ENCODE peak calls at places on chromosome 17, in five cellular contexts. One of them, this sample, is unnamed.

GRCh38 chr17:74773871-74774286 is 2.3 kb downstream of the NAT9 start:
- DNase-seq in HCT116: no peak
- DNase-seq in GM12878: no peak
- DNase-seq in SK-N-SH: no peak
- DNase-seq in HepG2: peak; percentile 92
- DNase-seq in this sample: no peak

GRCh38 chr17:67156269-67157199 is 88.5 kb downstream of the HELZ start:
- DNase-seq in HCT116: no peak
- DNase-seq in GM12878: no peak
- DNase-seq in SK-N-SH: no peak
- DNase-seq in HepG2: no peak
- DNase-seq in this sample: no peak

GRCh38 chr17:82228278-82228841 is 482 bp upstream of the SLC16A3 start:
- DNase-seq in HCT116: no peak
- DNase-seq in GM12878: no peak
- DNase-seq in SK-N-SH: no peak
- DNase-seq in HepG2: no peak
- DNase-seq in this sample: no peak

GRCh38 chr17:75317671-75318070 is 28.4 kb upstream of the SLC25A19 start:
- DNase-seq in HCT116: no peak
- DNase-seq in GM12878: no peak
- DNase-seq in SK-N-SH: no peak
- DNase-seq in HepG2: no peak
- DNase-seq in this sample: no peak

GRCh38 chr17:38873646-38874380 is 4.0 kb downstream of the LASP1 start:
- DNase-seq in HCT116: no peak
- DNase-seq in GM12878: no peak
- DNase-seq in SK-N-SH: no peak
- DNase-seq in HepG2: no peak
- DNase-seq in this sample: peak; percentile 42

GRCh38 chr17:44543213-44543904 is 13.9 kb upstream of the FZD2 start:
- DNase-seq in HCT116: no peak
- DNase-seq in GM12878: no peak
- DNase-seq in SK-N-SH: no peak
- DNase-seq in HepG2: peak; percentile 64
- DNase-seq in this sample: peak; percentile 62

GRCh38 chr17:10018461-10018891 is 113.4 kb upstream of the RCVRN start:
- DNase-seq in HCT116: no peak
- DNase-seq in GM12878: peak; percentile 56
- DNase-seq in SK-N-SH: no peak
- DNase-seq in HepG2: no peak
- DNase-seq in this sample: no peak

GRCh38 chr17:38572665-38573365 is 32.9 kb downstream of the SRCIN1 start:
- DNase-seq in HCT116: no peak
- DNase-seq in GM12878: no peak
- DNase-seq in SK-N-SH: peak; percentile 90
- DNase-seq in HepG2: no peak
- DNase-seq in this sample: peak; percentile 80

GRCh38 chr17:78130439-78131101 is at the start of gene TMC8:
- DNase-seq in HCT116: no peak
- DNase-seq in GM12878: no peak
- DNase-seq in SK-N-SH: peak; percentile 56
- DNase-seq in HepG2: peak; percentile 59
- DNase-seq in this sample: no peak

GRCh38 chr17:72719206-72719581 is 373.3 kb downstream of the SLC39A11 start:
- DNase-seq in HCT116: no peak
- DNase-seq in GM12878: no peak
- DNase-seq in SK-N-SH: no peak
- DNase-seq in HepG2: no peak
- DNase-seq in this sample: no peak

GRCh38 chr17:36534117-36534880 is at the start of gene MYO19:
- DNase-seq in HCT116: peak; percentile 67
- DNase-seq in GM12878: peak; percentile 24
- DNase-seq in SK-N-SH: peak; percentile 81
- DNase-seq in HepG2: peak; percentile 62
- DNase-seq in this sample: peak; percentile 90

GRCh38 chr17:43928606-43929005 is 13.7 kb downstream of the PPY start:
- DNase-seq in HCT116: no peak
- DNase-seq in GM12878: no peak
- DNase-seq in SK-N-SH: no peak
- DNase-seq in HepG2: no peak
- DNase-seq in this sample: no peak

GRCh38 chr17:74024871-74025531 is 178.5 kb upstream of the RPL38 start:
- DNase-seq in HCT116: no peak
- DNase-seq in GM12878: no peak
- DNase-seq in SK-N-SH: no peak
- DNase-seq in HepG2: peak; percentile 23
- DNase-seq in this sample: no peak

GRCh38 chr17:15377608-15378007 is 36.2 kb upstream of the TEKT3 start:
- DNase-seq in HCT116: peak; percentile 10
- DNase-seq in GM12878: no peak
- DNase-seq in SK-N-SH: no peak
- DNase-seq in HepG2: peak; percentile 89
- DNase-seq in this sample: peak; percentile 67

GRCh38 chr17:69300222-69300621 is 26.7 kb downstream of the ABCA5 start:
- DNase-seq in HCT116: no peak
- DNase-seq in GM12878: no peak
- DNase-seq in SK-N-SH: no peak
- DNase-seq in HepG2: no peak
- DNase-seq in this sample: no peak

GRCh38 chr17:40645291-40645690 is 2.3 kb downstream of the SMARCE1 start:
- DNase-seq in HCT116: no peak
- DNase-seq in GM12878: no peak
- DNase-seq in SK-N-SH: no peak
- DNase-seq in HepG2: no peak
- DNase-seq in this sample: no peak

GRCh38 chr17:51528116-51528515 is 267.8 kb downstream of the UTP18 start:
- DNase-seq in HCT116: no peak
- DNase-seq in GM12878: no peak
- DNase-seq in SK-N-SH: no peak
- DNase-seq in HepG2: no peak
- DNase-seq in this sample: no peak

GRCh38 chr17:55454906-55455474 is 33.4 kb upstream of the MMD start:
- DNase-seq in HCT116: no peak
- DNase-seq in GM12878: no peak
- DNase-seq in SK-N-SH: no peak
- DNase-seq in HepG2: peak; percentile 98
- DNase-seq in this sample: no peak

GRCh38 chr17:33220031-33220430 is 73.1 kb downstream of the ASIC2 start:
- DNase-seq in HCT116: no peak
- DNase-seq in GM12878: no peak
- DNase-seq in SK-N-SH: no peak
- DNase-seq in HepG2: no peak
- DNase-seq in this sample: no peak

GRCh38 chr17:2214047-2214717 is 89.4 kb downstream of the SMG6 start:
- DNase-seq in HCT116: no peak
- DNase-seq in GM12878: no peak
- DNase-seq in SK-N-SH: no peak
- DNase-seq in HepG2: no peak
- DNase-seq in this sample: no peak

GRCh38 chr17:74904687-74905409 is 11.4 kb upstream of the FADS6 start:
- DNase-seq in HCT116: no peak
- DNase-seq in GM12878: no peak
- DNase-seq in SK-N-SH: no peak
- DNase-seq in HepG2: no peak
- DNase-seq in this sample: no peak

GRCh38 chr17:61393550-61393903 is 6.1 kb upstream of the TBX2 start:
- DNase-seq in HCT116: no peak
- DNase-seq in GM12878: no peak
- DNase-seq in SK-N-SH: peak; percentile 66
- DNase-seq in HepG2: no peak
- DNase-seq in this sample: peak; percentile 60

GRCh38 chr17:14307560-14308024 is 6.7 kb downstream of the HS3ST3B1 start:
- DNase-seq in HCT116: no peak
- DNase-seq in GM12878: no peak
- DNase-seq in SK-N-SH: no peak
- DNase-seq in HepG2: peak; percentile 42
- DNase-seq in this sample: no peak

GRCh38 chr17:80894726-80895125 is 96.9 kb upstream of the CHMP6 start:
- DNase-seq in HCT116: no peak
- DNase-seq in GM12878: no peak
- DNase-seq in SK-N-SH: no peak
- DNase-seq in HepG2: no peak
- DNase-seq in this sample: no peak

GRCh38 chr17:64617125-64617780 is 44.9 kb downstream of the SMURF2 start:
- DNase-seq in HCT116: no peak
- DNase-seq in GM12878: no peak
- DNase-seq in SK-N-SH: no peak
- DNase-seq in HepG2: no peak
- DNase-seq in this sample: no peak
- TF ChIP-seq JUND in HCT116: no peak
- TF ChIP-seq JUND in GM12878: no peak
- TF ChIP-seq JUND in SK-N-SH: no peak
- TF ChIP-seq JUND in HepG2: no peak
- TF ChIP-seq JUND in this sample: no peak

GRCh38 chr17:19549746-19550623 is 16.3 kb downstream of the SLC47A1 start:
- DNase-seq in HCT116: no peak
- DNase-seq in GM12878: no peak
- DNase-seq in SK-N-SH: no peak
- DNase-seq in HepG2: peak; percentile 91
- DNase-seq in this sample: no peak

GRCh38 chr17:19542247-19542646 is 8.6 kb downstream of the SLC47A1 start:
- DNase-seq in HCT116: no peak
- DNase-seq in GM12878: no peak
- DNase-seq in SK-N-SH: no peak
- DNase-seq in HepG2: no peak
- DNase-seq in this sample: no peak

GRCh38 chr17:19551148-19551547 is 17.5 kb downstream of the SLC47A1 start:
- DNase-seq in HCT116: no peak
- DNase-seq in GM12878: no peak
- DNase-seq in SK-N-SH: no peak
- DNase-seq in HepG2: peak; percentile 75
- DNase-seq in this sample: no peak

GRCh38 chr17:19544366-19544765 is 10.7 kb downstream of the SLC47A1 start:
- DNase-seq in HCT116: no peak
- DNase-seq in GM12878: no peak
- DNase-seq in SK-N-SH: no peak
- DNase-seq in HepG2: no peak
- DNase-seq in this sample: no peak

DNA sequence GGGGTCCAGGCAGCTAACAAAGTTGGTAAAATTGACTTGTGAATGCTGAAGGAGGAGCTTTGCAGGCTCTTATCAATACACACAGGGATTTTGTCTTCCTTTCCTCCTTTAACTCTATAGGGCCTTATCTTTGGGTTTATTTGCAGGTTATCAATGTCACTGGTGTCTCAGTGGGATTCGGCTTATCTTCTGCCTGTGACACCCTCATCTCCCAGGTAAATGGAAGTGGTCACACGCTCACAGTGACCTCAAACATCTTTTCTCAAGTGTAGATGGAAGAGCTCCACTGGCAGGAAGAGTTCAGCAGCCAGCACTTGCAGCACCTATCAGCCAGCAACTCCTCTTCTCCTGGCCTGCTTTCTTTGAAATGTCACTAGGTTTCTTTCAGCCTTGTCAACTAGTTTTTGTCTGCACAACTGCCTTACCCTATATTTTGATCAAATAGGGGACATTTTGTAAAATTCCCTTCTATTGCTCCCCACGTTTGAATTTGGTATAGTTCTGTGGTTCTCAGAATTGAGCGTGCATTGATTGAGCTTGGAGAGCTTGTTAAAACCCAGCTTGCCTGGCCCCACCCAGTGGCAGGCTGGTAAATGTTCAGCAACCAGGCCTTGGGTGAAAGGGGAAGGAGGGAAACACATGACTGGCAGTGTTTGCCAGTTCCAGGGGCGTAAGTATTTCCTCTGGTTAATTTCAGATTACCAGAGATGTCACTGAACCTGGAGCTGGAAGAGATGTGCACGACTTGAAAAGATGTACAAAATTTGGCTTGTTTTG is 12.8 kb downstream of the SLC47A1 start:
- DNase-seq in HCT116: no peak
- DNase-seq in GM12878: no peak
- DNase-seq in SK-N-SH: no peak
- DNase-seq in HepG2: no peak
- DNase-seq in this sample: no peak
- TF ChIP-seq JUND in HCT116: no peak
- TF ChIP-seq JUND in GM12878: no peak
- TF ChIP-seq JUND in SK-N-SH: no peak
- TF ChIP-seq JUND in HepG2: no peak
- TF ChIP-seq JUND in this sample: no peak

DNA sequence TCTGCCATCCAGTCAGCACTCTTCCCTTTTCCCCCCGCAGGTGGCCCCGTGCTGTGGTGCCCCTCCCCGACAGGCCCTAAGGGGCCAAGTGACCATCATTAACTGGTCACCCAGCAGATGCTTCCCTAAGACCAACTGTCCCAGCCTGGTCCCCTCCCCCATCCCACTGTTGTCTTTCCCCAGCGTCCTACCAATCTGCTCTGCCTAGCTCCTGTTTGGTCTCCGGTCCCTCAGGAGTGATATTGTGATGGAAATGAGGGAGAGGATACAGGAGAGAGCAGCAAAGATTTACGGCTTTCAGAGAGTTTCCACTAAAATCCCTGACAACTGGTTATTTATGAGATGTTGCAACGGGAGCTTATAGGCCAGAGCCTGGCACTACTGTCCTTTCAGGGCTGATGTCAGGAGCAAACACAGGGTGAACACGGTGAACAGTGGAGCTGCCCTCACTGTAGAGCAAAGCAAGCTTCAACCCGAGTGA is 1.4 kb upstream of the TTLL6 start:
- DNase-seq in HCT116: no peak
- DNase-seq in GM12878: no peak
- DNase-seq in SK-N-SH: peak; percentile 32
- DNase-seq in HepG2: no peak
- DNase-seq in this sample: no peak
- TF ChIP-seq JUND in HCT116: no peak
- TF ChIP-seq JUND in GM12878: no peak
- TF ChIP-seq JUND in SK-N-SH: no peak
- TF ChIP-seq JUND in HepG2: no peak
- TF ChIP-seq JUND in this sample: no peak

DNA sequence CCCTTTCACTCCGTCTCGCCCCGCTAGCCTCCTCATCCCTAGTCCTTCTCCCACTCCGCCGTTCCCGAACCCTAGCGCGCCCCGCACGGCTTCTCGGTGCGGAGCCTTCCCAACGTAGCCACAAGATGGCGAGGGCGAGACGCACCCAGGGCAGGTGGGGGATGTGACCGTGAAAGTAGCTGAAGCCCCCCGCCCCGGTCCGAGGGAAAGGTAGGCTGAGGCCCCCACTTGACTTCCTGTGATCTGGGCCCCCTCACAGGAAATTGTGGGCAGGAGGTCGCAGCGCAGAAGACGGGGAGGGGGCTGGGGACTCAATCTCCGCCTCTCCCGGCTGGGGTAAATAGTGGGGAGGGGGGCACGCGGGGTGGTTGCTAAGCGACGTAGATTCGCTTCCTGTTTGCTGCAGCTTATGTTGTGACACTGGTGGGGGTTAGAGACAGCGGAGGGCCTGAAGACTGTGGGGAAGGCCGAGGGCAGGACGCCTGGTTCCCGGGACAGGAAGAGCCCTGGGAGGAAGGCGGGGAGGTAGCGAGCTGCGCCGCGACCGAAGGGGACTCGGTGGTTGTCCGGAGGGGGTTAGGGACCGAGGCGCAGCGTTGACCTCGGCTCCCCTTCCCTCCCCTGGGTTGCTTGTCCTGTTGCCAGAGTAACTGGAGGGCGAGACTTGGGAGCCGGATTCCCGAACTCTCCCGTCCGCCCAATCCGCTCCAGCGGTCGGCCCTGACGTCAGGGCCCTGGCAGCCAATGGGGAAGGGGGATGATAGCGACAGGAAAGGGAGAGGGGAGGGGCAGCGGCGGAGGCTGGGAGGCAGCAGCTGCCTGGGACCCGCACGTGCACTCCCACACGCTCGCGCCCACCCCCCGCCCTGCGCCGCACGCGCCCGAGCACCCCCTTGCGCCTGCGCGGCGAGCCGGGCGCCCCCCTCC is 1.1 kb downstream of the KDM6B start:
- DNase-seq in HCT116: peak; percentile 98
- DNase-seq in GM12878: peak; percentile 90
- DNase-seq in SK-N-SH: peak; percentile 92
- DNase-seq in HepG2: peak; percentile 96
- DNase-seq in this sample: peak; percentile 98
- TF ChIP-seq JUND in HCT116: no peak
- TF ChIP-seq JUND in GM12878: peak; percentile 16
- TF ChIP-seq JUND in SK-N-SH: no peak
- TF ChIP-seq JUND in HepG2: no peak
- TF ChIP-seq JUND in this sample: no peak

This sample was measured in T47D.